ENCODE peak calls at places on chromosomes 1 and 21, in nine cellular contexts. Z is GM23338, L is A549, A is HFF-Myc, F is left ventricle myocardium inferior, D is WTC11, C is H1, P is adrenal gland, U is heart left ventricle. M is an unnamed sample.

GRCh38 chr1:42330215-42330614 is 4.8 kb downstream of the FOXJ3 start:
- DNase-seq in Z (no peak), L (no peak), A (no peak), F (no peak), D (no peak), C (no peak), P (no peak), U (no peak), M (no peak)

GRCh38 chr21:41767606-41768370 is 936 bp upstream of the RIPK4 start:
- DNase-seq in Z (peak), L (peak), A (no peak), F (no peak), D (peak), C (no peak), P (no peak), U (no peak), M (peak)

GRCh38 chr1:23202263-23202749 is 15.0 kb downstream of the HTR1D start:
- DNase-seq in Z (no peak), L (no peak), A (no peak), F (no peak), D (no peak), C (no peak), P (no peak), U (no peak), M (no peak)

GRCh38 chr1:36965301-36966159 is 68.8 kb downstream of the GRIK3 start:
- DNase-seq in Z (no peak), L (no peak), A (no peak), F (no peak), D (no peak), C (no peak), P (no peak), U (no peak), M (no peak)

GRCh38 chr1:15843826-15844572 is 3.5 kb upstream of the SPEN start:
- DNase-seq in Z (no peak), L (no peak), A (no peak), F (no peak), D (no peak), C (no peak), P (no peak), U (no peak), M (no peak)

GRCh38 chr1:58596631-58597052 is 19.6 kb upstream of the TACSTD2 start:
- DNase-seq in Z (no peak), L (no peak), A (no peak), F (no peak), D (no peak), C (no peak), P (no peak), U (no peak), M (no peak)

GRCh38 chr1:201850053-201850397 is 21.1 kb downstream of the IPO9 start:
- DNase-seq in Z (no peak), L (no peak), A (no peak), F (peak), D (no peak), C (no peak), P (peak), U (peak), M (no peak)

GRCh38 chr1:81364075-81364474 is 436.7 kb upstream of the ADGRL2 start:
- DNase-seq in Z (no peak), L (no peak), A (no peak), F (no peak), D (no peak), C (no peak), P (no peak), U (no peak), M (no peak)

GRCh38 chr1:173823776-173824314 is 628 bp upstream of the DARS2 start:
- DNase-seq in Z (no peak), L (no peak), A (no peak), F (no peak), D (no peak), C (no peak), P (no peak), U (no peak), M (no peak)

GRCh38 chr1:7781923-7782495 is 2.1 kb upstream of the PER3 start:
- DNase-seq in Z (no peak), L (no peak), A (no peak), F (no peak), D (no peak), C (no peak), P (no peak), U (no peak), M (no peak)

GRCh38 chr1:197738927-197739326 is 36.4 kb downstream of the DENND1B start:
- DNase-seq in Z (no peak), L (no peak), A (no peak), F (no peak), D (no peak), C (no peak), P (no peak), U (no peak), M (no peak)

GRCh38 chr1:6198646-6199297 is 623 bp downstream of the RPL22 start:
- DNase-seq in Z (no peak), L (no peak), A (no peak), F (no peak), D (no peak), C (no peak), P (no peak), U (no peak), M (no peak)

GRCh38 chr21:32538147-32538792 is 47.1 kb downstream of the TCP10L start:
- DNase-seq in Z (no peak), L (no peak), A (no peak), F (no peak), D (no peak), C (no peak), P (no peak), U (no peak), M (no peak)

GRCh38 chr1:227219715-227220292 is 98.5 kb downstream of the CDC42BPA start:
- DNase-seq in Z (peak), L (no peak), A (no peak), F (no peak), D (no peak), C (no peak), P (no peak), U (no peak), M (no peak)

GRCh38 chr1:40921522-40921921 is 58.0 kb upstream of the CTPS1 start:
- DNase-seq in Z (no peak), L (no peak), A (no peak), F (no peak), D (no peak), C (no peak), P (no peak), U (no peak), M (no peak)

GRCh38 chr1:40919475-40920011 is 57.4 kb upstream of the CITED4 start:
- DNase-seq in Z (no peak), L (no peak), A (no peak), F (no peak), D (no peak), C (no peak), P (no peak), U (no peak), M (no peak)

GRCh38 chr1:40922969-40923368 is 56.5 kb upstream of the CTPS1 start:
- DNase-seq in Z (peak), L (no peak), A (no peak), F (no peak), D (peak), C (no peak), P (no peak), U (no peak), M (no peak)

GRCh38 chr1:40923511-40924020 is 55.9 kb upstream of the CTPS1 start:
- DNase-seq in Z (no peak), L (no peak), A (no peak), F (no peak), D (no peak), C (no peak), P (no peak), U (no peak), M (no peak)

DNA sequence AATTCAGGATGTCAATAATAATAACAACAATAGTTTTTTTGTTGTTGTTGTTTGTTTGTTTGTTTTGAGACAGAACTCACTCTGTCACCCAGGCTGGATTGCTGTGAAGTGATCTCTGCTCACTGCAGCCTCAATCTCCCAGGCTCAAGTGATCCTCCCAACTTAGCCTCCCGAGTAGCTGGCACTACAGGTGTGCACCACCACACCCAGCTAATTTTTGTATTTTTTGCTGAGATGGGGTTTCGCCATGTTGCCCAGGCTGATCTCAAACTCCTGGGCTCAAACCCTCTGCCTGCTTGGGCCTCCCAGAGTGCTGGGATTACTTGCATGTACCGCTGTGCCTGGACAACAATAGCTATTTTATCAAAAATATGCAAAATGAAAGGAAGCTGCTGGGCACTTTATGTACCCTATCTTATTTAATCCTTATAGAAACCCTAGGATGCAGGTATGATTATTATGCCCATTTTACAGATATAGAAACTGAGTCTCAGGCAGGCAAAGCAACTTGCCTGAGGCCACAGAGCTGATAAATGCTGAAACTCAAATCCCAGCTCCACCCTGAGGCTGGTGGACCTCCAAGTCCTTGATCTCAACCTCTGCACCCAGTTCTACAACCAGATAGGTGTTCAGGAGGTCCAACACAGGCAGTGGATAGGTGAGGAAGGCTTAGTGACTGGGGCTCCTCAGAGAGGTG is 57.4 kb upstream of the CTPS1 start:
- DNase-seq in Z (no peak), L (no peak), A (no peak), F (no peak), D (no peak), C (no peak), P (no peak), U (no peak), M (no peak)
- TF ChIP-seq CTCF in Z (no peak), L (no peak), A (no peak), F (no peak), D (no peak), C (no peak), P (no peak), U (no peak), M (no peak)

GRCh38 chr1:192513697-192514096 is 61.9 kb upstream of the RGS1 start:
- DNase-seq in Z (no peak), L (no peak), A (no peak), F (no peak), D (no peak), C (no peak), P (no peak), U (no peak), M (peak)
- TF ChIP-seq CTCF in Z (no peak), L (no peak), A (no peak), F (no peak), D (no peak), C (no peak), P (no peak), U (no peak), M (no peak)

DNA sequence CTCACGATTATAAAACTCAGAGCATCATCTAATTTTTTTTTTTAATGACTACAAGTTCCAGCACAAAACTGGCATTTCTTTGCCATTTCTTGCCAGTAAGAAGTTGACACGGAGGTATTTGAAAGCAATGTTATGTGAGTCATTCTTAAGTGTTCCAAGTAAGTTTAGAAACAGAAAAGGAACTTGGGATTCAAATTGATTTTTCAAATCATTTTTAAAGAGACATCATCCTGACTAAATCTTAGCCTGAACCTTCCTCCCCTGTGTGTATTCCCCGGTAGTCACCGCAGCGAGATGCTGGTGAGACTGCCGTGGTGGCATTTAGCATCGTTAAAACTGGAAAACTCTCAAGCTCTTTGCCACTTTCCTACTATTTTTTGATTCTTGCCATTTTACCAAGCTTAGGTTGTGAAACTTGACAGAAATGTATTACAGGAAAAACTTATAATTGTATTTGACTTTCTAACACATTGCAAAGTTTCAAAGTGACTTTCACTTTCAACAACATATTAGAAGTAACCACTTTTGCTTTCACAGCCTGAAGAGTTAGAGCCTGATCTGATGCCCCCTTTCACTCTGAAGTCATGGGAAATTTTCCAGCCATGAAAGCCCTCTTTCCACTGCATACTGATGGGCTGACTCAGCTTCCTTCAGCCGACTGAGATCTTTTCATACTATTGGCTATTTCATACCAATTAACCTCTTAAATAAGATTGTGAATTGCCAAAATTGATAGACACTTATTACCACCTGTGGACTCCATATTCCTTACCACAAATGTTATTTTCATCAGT is 61.4 kb downstream of the OLFML2B start:
- DNase-seq in Z (no peak), L (no peak), A (peak), F (no peak), D (no peak), C (no peak), P (peak), U (no peak), M (no peak)
- TF ChIP-seq CTCF in Z (no peak), L (no peak), A (no peak), F (no peak), D (no peak), C (no peak), P (no peak), U (no peak), M (no peak)

GRCh38 chr21:15826147-15826780 is 96.5 kb downstream of the USP25 start:
- DNase-seq in Z (peak), L (peak), A (peak), F (no peak), D (peak), C (no peak), P (no peak), U (no peak), M (peak)
- TF ChIP-seq CTCF in Z (peak), L (peak), A (peak), F (peak), D (peak), C (peak), P (peak), U (peak), M (peak)

DNA sequence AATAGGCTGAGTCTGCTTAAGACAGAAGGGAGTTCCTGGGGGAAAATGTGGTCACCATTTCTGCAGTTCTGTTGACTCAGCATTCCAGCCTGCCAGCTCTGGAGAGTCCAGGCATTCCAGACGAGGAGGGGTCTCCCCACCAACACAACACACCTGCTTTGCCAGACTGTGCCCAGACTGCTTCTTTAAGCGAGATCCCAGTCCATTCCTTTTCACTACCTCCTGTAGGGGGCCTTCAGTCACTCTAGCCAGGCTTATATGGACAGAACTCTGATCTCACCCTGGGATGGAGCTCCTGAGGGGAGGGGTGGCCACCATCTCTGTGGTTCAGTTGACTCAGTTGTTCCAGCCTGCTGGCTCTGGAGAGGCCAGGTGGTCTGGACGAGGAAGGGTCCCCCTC is 48.5 kb downstream of the UBE2U start:
- DNase-seq in Z (peak), L (peak), A (no peak), F (no peak), D (no peak), C (no peak), P (no peak), U (no peak), M (no peak)
- TF ChIP-seq CTCF in Z (peak), L (no peak), A (no peak), F (no peak), D (no peak), C (peak), P (no peak), U (no peak), M (no peak)

DNA sequence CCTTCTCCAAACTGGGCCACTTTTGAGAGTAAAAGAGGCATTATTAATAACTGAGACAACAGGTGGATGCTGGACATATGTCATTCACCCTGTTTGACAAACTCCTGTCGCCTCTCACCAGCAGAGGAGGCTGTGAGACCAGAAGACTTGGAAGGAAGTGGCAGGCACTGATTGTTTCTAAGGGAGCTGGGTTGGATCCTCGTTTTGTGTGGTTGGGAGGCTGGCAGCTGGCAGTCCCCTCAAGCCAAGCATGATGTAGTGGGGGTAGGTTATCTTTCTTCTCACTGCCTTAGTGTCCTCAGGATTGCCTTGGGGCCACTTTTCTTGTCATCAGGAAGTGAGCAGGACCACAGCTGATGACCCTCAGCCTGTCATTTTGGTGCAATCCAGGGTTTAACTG is 86.5 kb upstream of the KCNJ15 start:
- DNase-seq in Z (peak), L (peak), A (no peak), F (no peak), D (peak), C (peak), P (no peak), U (no peak), M (peak)
- TF ChIP-seq CTCF in Z (peak), L (peak), A (peak), F (peak), D (no peak), C (peak), P (peak), U (peak), M (peak)